ENCODE peak calls at places on chromosome 1, in four cellular contexts. M is activated CD8-positive, alpha-beta T cell treated with anti-CD3 and anti-CD28 coated beads for 36 hours; P is endothelial cell; N is esophagus squamous epithelium. W is an unnamed sample.

GRCh38 chr1:36106269-36106668 is 17.6 kb downstream of the ADPRS start:
- DNase-seq in P (no peak), M (no peak), N (no peak), W (no peak)

GRCh38 chr1:16068356-16069270 is 4.8 kb downstream of the FAM131C start:
- DNase-seq in N (no peak), P (no peak), M (no peak), W (no peak)

GRCh38 chr1:96843601-96844000 is 122.0 kb downstream of the PTBP2 start:
- DNase-seq in M (no peak), N (no peak), P (no peak), W (no peak)

GRCh38 chr1:231606712-231607111 is 19.9 kb upstream of the DISC1 start:
- DNase-seq in M (no peak), N (no peak), P (no peak), W (no peak)

GRCh38 chr1:212512731-212513559 is 80.2 kb downstream of the NENF start:
- DNase-seq in N (no peak), P (no peak), M (no peak), W (no peak)

GRCh38 chr1:90720137-90720636 is 3.1 kb upstream of the BARHL2 start:
- DNase-seq in N (no peak), P (no peak), M (no peak), W (no peak)

GRCh38 chr1:64983110-64983509 is 16.8 kb upstream of the JAK1 start:
- DNase-seq in M (no peak), N (no peak), P (no peak), W (no peak)

GRCh38 chr1:229271448-229272120 is 673 bp downstream of the RAB4A start:
- DNase-seq in P (no peak), N (no peak), M (peak), W (no peak)

GRCh38 chr1:57404914-57405313 is 18.9 kb downstream of the DAB1 start:
- DNase-seq in N (no peak), P (no peak), M (no peak), W (no peak)

GRCh38 chr1:219781491-219781890 is 146.9 kb downstream of the SLC30A10 start:
- DNase-seq in N (no peak), M (no peak), P (no peak), W (no peak)

GRCh38 chr1:36865080-36865900 is 169.0 kb downstream of the GRIK3 start:
- DNase-seq in M (no peak), N (no peak), P (no peak), W (no peak)

GRCh38 chr1:205436776-205437485 is 15.1 kb upstream of the LEMD1 start:
- DNase-seq in M (no peak), N (no peak), P (no peak), W (no peak)

GRCh38 chr1:43933386-43934278 is at the start of gene ARTN:
- DNase-seq in P (peak), N (no peak), M (no peak), W (no peak)

GRCh38 chr1:222794656-222795474 is 20.0 kb upstream of the DISP1 start:
- DNase-seq in M (no peak), N (no peak), P (no peak), W (no peak)

GRCh38 chr1:2208309-2209239 is 14.0 kb upstream of the FAAP20 start:
- DNase-seq in M (no peak), P (no peak), N (no peak), W (no peak)

GRCh38 chr1:234893725-234894630 is 234.7 kb downstream of the TOMM20 start:
- DNase-seq in P (no peak), M (peak), N (no peak), W (peak)

GRCh38 chr1:150535511-150536281 is 13.5 kb upstream of the ADAMTSL4 start:
- DNase-seq in P (no peak), M (no peak), N (no peak), W (no peak)

GRCh38 chr1:81607886-81608285 is 192.8 kb upstream of the ADGRL2 start:
- DNase-seq in M (no peak), N (no peak), P (no peak), W (no peak)

GRCh38 chr1:201176931-201177330 is 13.7 kb upstream of the IGFN1 start:
- DNase-seq in N (no peak), P (no peak), M (no peak), W (no peak)

GRCh38 chr1:218982482-218982881 is 191.2 kb upstream of the LYPLAL1 start:
- DNase-seq in N (no peak), P (no peak), M (no peak), W (no peak)

GRCh38 chr1:239816090-239816812 is 275.4 kb upstream of the FMN2 start:
- DNase-seq in M (no peak), N (no peak), P (peak), W (no peak)

GRCh38 chr1:85577421-85578320 is 2.9 kb upstream of the CCN1 start:
- DNase-seq in P (peak), M (peak), N (no peak), W (peak)

GRCh38 chr1:16236091-16236494 is 890 bp downstream of the CPLANE2 start:
- DNase-seq in N (no peak), P (no peak), M (peak), W (peak)

GRCh38 chr1:186187601-186188000 is 187.5 kb downstream of the TPR start:
- DNase-seq in N (no peak), P (no peak), M (no peak), W (no peak)

GRCh38 chr1:11384170-11384554 is 94.8 kb upstream of the DISP3 start:
- DNase-seq in N (no peak), M (peak), P (no peak), W (no peak)

GRCh38 chr1:230800891-230801290 is 53.7 kb downstream of the CAPN9 start:
- DNase-seq in P (no peak), N (no peak), M (no peak), W (no peak)

GRCh38 chr1:221442056-221442455 is 299.8 kb downstream of the DUSP10 start:
- DNase-seq in P (no peak), N (no peak), M (no peak), W (no peak)

GRCh38 chr1:145916745-145917144 is 1.8 kb downstream of the PEX11B start:
- DNase-seq in P (no peak), M (no peak), N (no peak), W (no peak)

GRCh38 chr1:1013922-1014617 is 773 bp downstream of the ISG15 start:
- DNase-seq in P (no peak), N (no peak), M (peak), W (peak)

GRCh38 chr1:21241761-21242581 is 48.3 kb downstream of the ECE1 start:
- DNase-seq in M (no peak), N (no peak), P (no peak), W (no peak)

GRCh38 chr1:151885479-151885878 is 23.8 kb downstream of the THEM4 start:
- DNase-seq in P (no peak), N (no peak), M (no peak), W (no peak)

GRCh38 chr1:154998818-154999650 is 3.6 kb upstream of the ZBTB7B start:
- DNase-seq in N (no peak), P (peak), M (peak), W (peak)

GRCh38 chr1:197557302-197557701 is 218.0 kb downstream of the DENND1B start:
- DNase-seq in P (no peak), N (no peak), M (no peak), W (no peak)

GRCh38 chr1:28893403-28894102 is 20.8 kb upstream of the EPB41 start:
- DNase-seq in N (no peak), P (no peak), M (peak), W (no peak)

GRCh38 chr1:6080469-6080868 is 34.8 kb downstream of the KCNAB2 start:
- DNase-seq in P (no peak), N (no peak), M (no peak), W (no peak)
- TF ChIP-seq CTCF in P (no peak), N (no peak), M (no peak), W (no peak)

DNA sequence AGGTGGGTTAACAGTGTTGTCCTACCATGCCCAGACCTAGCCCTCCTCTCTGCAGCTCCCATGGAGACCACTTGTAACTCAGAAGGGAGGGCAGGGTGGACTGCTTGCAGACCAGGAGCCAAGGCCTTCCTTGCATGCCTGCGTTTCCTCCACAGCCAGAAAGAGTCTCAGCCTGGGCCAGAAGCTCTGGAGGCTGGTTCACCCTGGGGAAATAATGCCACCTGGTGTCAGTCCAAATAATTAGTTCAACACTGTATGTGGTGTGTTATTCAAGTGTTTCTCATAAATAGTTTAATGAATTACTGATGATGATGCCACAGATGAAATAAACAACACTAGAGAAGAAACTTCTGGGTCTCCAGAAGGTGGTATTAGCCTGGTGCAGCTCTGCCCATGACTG is 16.9 kb upstream of the VANGL1 start:
- DNase-seq in P (no peak), N (no peak), M (no peak), W (no peak)
- TF ChIP-seq CTCF in P (no peak), N (no peak), M (no peak), W (no peak)

GRCh38 chr1:88891318-88892145 is at the start of gene GTF2B:
- DNase-seq in N (peak), P (peak), M (peak), W (peak)
- TF ChIP-seq CTCF in N (peak), P (no peak), M (no peak), W (no peak)

GRCh38 chr1:9061252-9061948 is 8.0 kb downstream of the SLC2A5 start:
- DNase-seq in M (no peak), P (no peak), N (no peak), W (no peak)

GRCh38 chr1:9059944-9060744 is 9.3 kb downstream of the SLC2A5 start:
- DNase-seq in P (no peak), N (no peak), M (no peak), W (no peak)

GRCh38 chr1:9057851-9058250 is 11.6 kb downstream of the SLC2A5 start:
- DNase-seq in N (no peak), M (no peak), P (no peak), W (no peak)

GRCh38 chr1:9061949-9062555 is 7.4 kb downstream of the SLC2A5 start:
- DNase-seq in M (no peak), P (no peak), N (no peak), W (no peak)

DNA sequence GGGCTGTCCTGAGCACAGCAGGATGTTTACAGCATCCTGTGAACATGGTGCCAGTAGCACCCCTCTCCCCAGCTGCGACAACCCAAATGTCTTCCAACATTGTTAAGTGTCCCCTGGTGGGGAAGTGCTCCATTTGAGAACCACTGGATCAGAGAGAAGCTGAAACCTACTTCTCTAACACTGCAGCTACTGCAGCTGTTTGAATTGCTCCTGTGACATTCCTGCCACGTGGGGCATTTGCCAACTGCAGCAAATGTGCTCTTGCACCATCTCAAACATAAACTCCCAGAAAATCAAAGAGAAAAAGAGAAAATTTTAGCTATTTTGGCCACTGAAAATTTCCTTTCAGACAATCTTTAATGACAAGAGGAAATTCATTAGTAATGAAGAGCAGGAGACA is 11.0 kb downstream of the SLC2A5 start:
- DNase-seq in P (no peak), N (no peak), M (no peak), W (no peak)
- TF ChIP-seq CTCF in P (no peak), N (peak), M (no peak), W (no peak)

DNA sequence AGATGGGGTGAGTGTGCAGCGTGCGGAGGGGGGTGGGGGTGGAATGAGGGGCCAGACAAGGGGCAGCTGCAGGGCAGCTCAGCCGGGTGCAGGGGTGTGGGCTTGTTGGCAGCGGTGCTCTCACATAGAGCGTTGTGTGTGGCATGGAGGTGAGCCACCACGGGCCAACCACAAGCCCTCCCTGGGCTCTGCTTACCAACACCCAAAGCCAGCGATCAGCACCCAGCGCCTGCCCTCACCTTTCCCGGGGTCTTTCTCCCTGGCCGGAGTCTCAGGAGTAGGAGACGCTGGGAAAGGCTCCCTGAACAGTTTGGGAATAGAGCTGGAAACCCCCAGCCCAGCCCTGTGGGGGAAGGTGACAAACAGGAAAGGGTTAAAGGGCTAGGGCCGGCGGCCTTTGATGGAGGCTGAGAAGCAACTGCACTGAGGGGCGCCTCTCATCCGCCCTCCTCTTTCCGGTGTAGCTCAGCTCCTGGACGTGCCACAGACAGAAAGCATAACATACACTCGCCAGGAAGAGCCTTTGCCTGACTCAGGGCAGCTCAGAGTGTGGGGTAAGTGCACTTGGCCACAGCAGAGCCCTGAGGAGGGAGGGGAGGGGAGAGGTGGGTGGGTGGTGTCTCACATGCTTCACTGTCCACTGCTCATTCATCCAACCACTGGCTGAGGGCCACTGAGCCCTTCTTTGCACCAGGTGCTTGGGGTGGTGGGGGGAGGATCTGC is 577 bp downstream of the IKBKE start:
- DNase-seq in M (peak), N (no peak), P (peak), W (peak)
- TF ChIP-seq CTCF in M (no peak), N (no peak), P (no peak), W (no peak)

GRCh38 chr1:75203415-75204277 is 69.5 kb downstream of the LHX8 start:
- DNase-seq in N (no peak), M (peak), P (peak), W (peak)
- TF ChIP-seq CTCF in N (peak), M (peak), P (peak), W (peak)

GRCh38 chr1:164928223-164928814 is 369.3 kb downstream of the PBX1 start:
- DNase-seq in P (no peak), M (no peak), N (no peak), W (no peak)

GRCh38 chr1:164930833-164931232 is 371.8 kb downstream of the PBX1 start:
- DNase-seq in M (no peak), P (no peak), N (no peak), W (no peak)

GRCh38 chr1:164932580-164932979 is 373.6 kb downstream of the PBX1 start:
- DNase-seq in N (no peak), M (no peak), P (no peak), W (no peak)

DNA sequence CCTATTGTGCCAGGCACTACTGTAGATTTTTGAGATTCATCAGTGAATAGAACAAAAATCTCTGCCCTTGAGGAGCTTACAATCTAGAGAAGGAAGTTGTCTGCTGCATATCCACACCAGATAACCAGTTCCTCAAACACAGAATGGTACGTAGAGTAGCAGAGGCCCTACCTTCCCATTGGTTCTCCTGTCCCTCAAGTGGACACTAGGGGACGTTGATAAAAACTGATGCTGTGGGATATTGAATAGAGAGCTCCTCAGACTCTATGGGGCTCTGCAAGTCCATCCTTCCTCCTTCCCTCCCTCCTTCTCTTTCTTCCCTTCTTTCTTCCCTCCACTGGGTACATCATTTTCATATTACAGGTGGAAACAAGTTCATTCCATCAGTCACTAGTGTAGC is 371.3 kb downstream of the PBX1 start:
- DNase-seq in N (no peak), P (no peak), M (no peak), W (no peak)
- TF ChIP-seq CTCF in N (no peak), P (no peak), M (no peak), W (no peak)

DNA sequence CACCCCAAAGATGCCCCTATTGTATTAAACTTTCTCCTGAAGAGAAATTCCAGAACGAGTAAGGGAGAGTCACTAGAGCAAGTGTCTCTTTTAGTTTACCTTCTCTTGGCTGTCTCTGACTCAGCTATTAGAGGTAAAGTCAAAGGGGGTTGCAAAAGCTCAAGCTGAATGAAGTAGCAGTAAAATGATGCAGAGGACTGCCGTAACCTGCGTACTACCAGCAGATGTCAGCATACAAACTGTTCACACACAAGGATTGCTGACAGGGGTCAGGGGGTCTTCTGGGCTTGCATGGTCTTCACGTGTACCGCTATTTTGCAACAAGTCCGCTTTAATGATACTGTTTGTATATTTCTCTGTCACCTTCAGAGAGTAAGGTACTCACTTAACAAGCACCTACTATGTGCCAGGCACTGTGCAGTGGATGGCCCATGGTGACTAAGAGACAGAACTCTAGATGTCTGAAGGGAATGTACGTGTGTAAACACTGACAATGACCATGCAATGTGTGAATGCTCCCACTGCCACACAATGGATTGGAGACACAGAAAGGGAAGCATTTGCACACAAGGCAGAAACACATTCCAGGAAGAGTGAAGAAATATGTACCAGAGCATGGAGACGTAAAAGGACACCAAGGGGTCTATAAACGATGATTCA is 34.9 kb downstream of the CHML start:
- DNase-seq in N (no peak), M (no peak), P (no peak), W (no peak)
- TF ChIP-seq CTCF in N (no peak), M (no peak), P (no peak), W (peak)

GRCh38 chr1:232950197-232950918 is at the start of gene NTPCR:
- DNase-seq in N (peak), M (peak), P (peak), W (peak)
- TF ChIP-seq CTCF in N (no peak), M (no peak), P (no peak), W (no peak)

GRCh38 chr1:46691997-46692790 is 20.5 kb downstream of the TEX38 start:
- DNase-seq in M (no peak), P (no peak), N (no peak), W (no peak)
- TF ChIP-seq CTCF in M (no peak), P (peak), N (no peak), W (no peak)

W was measured in GM20000.